ENCODE peak calls at places on chromosomes 1 and 21, in five cellular contexts. I, U, R, A and L are unnamed samples.
A peak's percentile ranks its signal among the peaks of the same experiment; 100 is the strongest.

GRCh38 chr1:109091196-109092193 is 931 bp downstream of the TMEM167B start:
- DNase-seq in U (peak; percentile 32), R (peak; percentile 75), A (no peak), I (no peak), L (no peak)

GRCh38 chr1:214933375-214933774 is 149.2 kb upstream of the KCNK2 start:
- DNase-seq in A (no peak), U (no peak), I (no peak), R (peak; percentile 39), L (no peak)

GRCh38 chr1:172382406-172382805 is 38.1 kb upstream of the C1orf105 start:
- DNase-seq in I (no peak), A (no peak), U (no peak), R (no peak), L (no peak)

GRCh38 chr21:39003982-39004775 is 179.1 kb downstream of the PSMG1 start:
- DNase-seq in I (no peak), A (no peak), U (no peak), R (peak; percentile 89), L (no peak)

GRCh38 chr1:18556364-18556763 is 74.3 kb upstream of the PAX7 start:
- DNase-seq in I (peak; percentile 12), U (no peak), A (no peak), R (peak; percentile 12), L (peak; percentile 37)

GRCh38 chr1:51960262-51960661 is 30.2 kb downstream of the RAB3B start:
- DNase-seq in A (no peak), U (no peak), I (no peak), R (no peak), L (no peak)

GRCh38 chr1:101588677-101589076 is 351.9 kb downstream of the S1PR1 start:
- DNase-seq in R (no peak), A (no peak), U (no peak), I (no peak), L (no peak)

GRCh38 chr1:21823206-21823979 is 11.3 kb downstream of the LDLRAD2 start:
- DNase-seq in U (no peak), R (no peak), A (no peak), I (no peak), L (no peak)

GRCh38 chr1:228517655-228518054 is 30.5 kb downstream of the RNF187 start:
- DNase-seq in R (no peak), I (no peak), U (no peak), A (no peak), L (no peak)

GRCh38 chr1:161494069-161494735 is 11.1 kb upstream of the FCGR2A start:
- DNase-seq in A (no peak), U (no peak), I (no peak), R (no peak), L (peak; percentile 43)

GRCh38 chr1:36851087-36851486 is 183.2 kb downstream of the GRIK3 start:
- DNase-seq in R (no peak), I (no peak), A (no peak), U (no peak), L (no peak)

GRCh38 chr1:57026942-57027341 is 61.1 kb upstream of the C8B start:
- DNase-seq in R (no peak), A (no peak), I (no peak), U (no peak), L (no peak)

GRCh38 chr1:246632584-246633168 is 66.4 kb downstream of the CNST start:
- DNase-seq in R (peak; percentile 88), I (no peak), A (no peak), U (no peak), L (no peak)

GRCh38 chr1:43321331-43321891 is 16.2 kb upstream of the MPL start:
- DNase-seq in R (no peak), I (no peak), U (no peak), A (no peak), L (no peak)

GRCh38 chr1:229434641-229435051 is 752 bp upstream of the ACTA1 start:
- DNase-seq in I (no peak), R (no peak), U (no peak), A (peak; percentile 39), L (no peak)

GRCh38 chr1:197441990-197442389 is 173.9 kb downstream of the CRB1 start:
- DNase-seq in I (peak; percentile 67), U (peak; percentile 58), A (peak; percentile 54), R (peak; percentile 74), L (peak; percentile 97)

GRCh38 chr1:110565565-110565964 is 40.6 kb downstream of the KCNA2 start:
- DNase-seq in A (no peak), I (no peak), R (no peak), U (no peak), L (no peak)

GRCh38 chr1:234617135-234617985 is 7.4 kb upstream of the IRF2BP2 start:
- DNase-seq in U (no peak), I (no peak), R (no peak), A (no peak), L (no peak)

GRCh38 chr21:42479582-42479981 is 16.4 kb downstream of the RSPH1 start:
- DNase-seq in A (no peak), I (no peak), R (no peak), U (no peak), L (no peak)

GRCh38 chr1:206445116-206445515 is 25.2 kb upstream of the IKBKE start:
- DNase-seq in U (no peak), R (peak; percentile 71), A (peak; percentile 60), I (peak; percentile 48), L (no peak)

GRCh38 chr1:101175886-101176285 is 60.9 kb upstream of the S1PR1 start:
- DNase-seq in U (no peak), R (no peak), A (no peak), I (no peak), L (no peak)

GRCh38 chr1:39205102-39205780 is 746 bp downstream of the MACF1 start:
- DNase-seq in I (peak; percentile 41), R (peak; percentile 76), U (no peak), A (peak; percentile 37), L (peak; percentile 40)

GRCh38 chr1:230568676-230569075 is 73.6 kb upstream of the COG2 start:
- DNase-seq in I (no peak), A (no peak), R (no peak), U (no peak), L (no peak)

GRCh38 chr1:184875218-184875617 is 99.1 kb downstream of the NIBAN1 start:
- DNase-seq in R (no peak), I (no peak), U (no peak), A (no peak), L (no peak)

GRCh38 chr1:93180723-93181613 is at the start of gene CCDC18:
- DNase-seq in I (peak; percentile 6), U (no peak), A (no peak), R (peak; percentile 44), L (no peak)

GRCh38 chr1:12121212-12122000 is 45.4 kb upstream of the TNFRSF1B start:
- DNase-seq in I (no peak), U (no peak), A (no peak), R (peak; percentile 97), L (no peak)

GRCh38 chr1:244052011-244052727 is 1.1 kb downstream of the ZBTB18 start:
- DNase-seq in R (peak; percentile 19), A (no peak), I (no peak), U (no peak), L (no peak)

GRCh38 chr1:180278193-180278556 is 48.1 kb downstream of the LHX4 start:
- DNase-seq in A (no peak), U (no peak), I (no peak), R (no peak), L (no peak)

GRCh38 chr1:212452323-212453155 is 19.8 kb downstream of the NENF start:
- DNase-seq in R (peak; percentile 84), U (no peak), A (peak; percentile 53), I (no peak), L (peak; percentile 82)

GRCh38 chr1:79532555-79532954 is 526.0 kb upstream of the ADGRL4 start:
- DNase-seq in A (no peak), I (no peak), R (no peak), U (no peak), L (no peak)
- H3K9me3 ChIP-seq in A (no peaks in the 10 kb centered on the region), I (no peaks in the 10 kb centered on the region), R (no peaks in the 10 kb centered on the region), U (no peaks in the 10 kb centered on the region), L (no peaks in the 10 kb centered on the region)

GRCh38 chr21:36320421-36321324 is 676 bp downstream of the MORC3 start:
- DNase-seq in U (peak; percentile 71), I (peak; percentile 68), A (peak; percentile 25), R (peak; percentile 73), L (peak; percentile 74)

GRCh38 chr21:36325373-36326010 is 5.5 kb downstream of the MORC3 start:
- DNase-seq in A (no peak), R (peak; percentile 42), U (no peak), I (no peak), L (no peak)

GRCh38 chr21:36322083-36322424 is 2.1 kb downstream of the MORC3 start:
- DNase-seq in I (no peak), U (no peak), A (no peak), R (no peak), L (no peak)

GRCh38 chr21:36321325-36322082 is 1.5 kb downstream of the MORC3 start:
- DNase-seq in A (no peak), R (peak; percentile 35), I (no peak), U (peak; percentile 3), L (peak; percentile 23)

GRCh38 chr21:36323032-36323431 is 3.0 kb downstream of the MORC3 start:
- DNase-seq in R (peak; percentile 20), A (no peak), I (no peak), U (no peak), L (no peak)
- H3K4me3 ChIP-seq in R (no peak overlapping the region), A (peak overlapping the region; percentile 86), I (no peak overlapping the region), U (no peak overlapping the region), L (no peak overlapping the region)

GRCh38 chr1:221328371-221328770 is 413.5 kb downstream of the DUSP10 start:
- DNase-seq in R (no peak), A (no peak), U (no peak), I (no peak), L (no peak)
- H3K9me3 ChIP-seq in R (peaks cover 1% of the 10 kb centered on the region), A (peaks cover 32% of the 10 kb centered on the region), U (no peaks in the 10 kb centered on the region), I (peaks cover 20% of the 10 kb centered on the region), L (no peaks in the 10 kb centered on the region)

GRCh38 chr1:156659672-156659993 is 17.6 kb downstream of the NES start:
- DNase-seq in I (no peak), U (no peak), A (no peak), R (no peak), L (no peak)

GRCh38 chr1:156657971-156658319 is 16.0 kb downstream of the BCAN start:
- DNase-seq in A (no peak), R (no peak), U (no peak), I (no peak), L (no peak)

GRCh38 chr1:156658496-156658895 is 16.6 kb downstream of the BCAN start:
- DNase-seq in A (no peak), U (no peak), I (no peak), R (no peak), L (no peak)

GRCh38 chr1:156659994-156660751 is 17.0 kb downstream of the NES start:
- DNase-seq in U (peak; percentile 93), I (peak; percentile 90), A (peak; percentile 96), R (peak; percentile 98), L (peak; percentile 99)

DNA sequence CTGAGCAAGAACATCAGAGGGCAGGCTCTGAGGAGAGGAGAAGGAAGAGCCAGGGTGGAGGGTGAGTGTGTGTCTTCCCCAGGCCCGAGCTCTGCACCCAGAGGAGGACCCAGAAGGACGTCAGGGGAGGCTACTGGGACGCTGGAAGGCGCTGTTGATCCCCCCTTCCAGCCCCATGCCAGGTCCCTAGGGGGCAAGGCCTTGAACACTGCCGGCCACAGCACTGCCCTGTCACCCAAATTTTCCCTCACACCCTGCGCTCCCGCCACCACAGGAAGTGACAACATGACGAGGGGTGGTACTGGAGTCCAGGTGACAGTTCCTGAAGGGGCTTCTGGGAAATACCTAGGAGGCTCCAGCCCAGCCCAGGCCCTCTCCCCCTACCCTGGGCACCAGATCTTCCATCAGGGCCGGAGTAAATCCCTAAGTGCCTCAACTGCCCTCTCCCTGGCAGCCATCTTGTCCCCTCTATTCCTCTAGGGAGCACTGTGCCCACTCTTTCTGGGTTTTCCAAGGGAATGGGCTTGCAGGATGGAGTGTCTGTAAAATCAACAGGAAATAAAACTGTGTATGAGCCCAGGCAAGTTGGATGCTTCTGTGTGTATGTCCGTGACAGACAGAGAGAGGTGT is 17.1 kb downstream of the BCAN start:
- DNase-seq in A (no peak), I (no peak), U (no peak), R (no peak), L (no peak)
- H3K4me3 ChIP-seq in A (no peak overlapping the region), I (no peak overlapping the region), U (no peak overlapping the region), R (no peak overlapping the region), L (no peak overlapping the region)